ENCODE peak calls at places on chromosomes 6 and 20, in nine cellular contexts. K, S, L, Z, A, P, E, X and B are unnamed samples.

GRCh38 chr6:4512101-4512500 is 264.1 kb upstream of the CDYL start:
- DNase-seq in S (no peak), Z (no peak), A (no peak), P (no peak), X (no peak), L (no peak), E (no peak), K (no peak), B (no peak)

GRCh38 chr6:108959972-108960582 is 111.9 kb downstream of the ARMC2 start:
- DNase-seq in L (no peak), E (no peak), S (no peak), K (no peak), P (no peak), Z (no peak), X (no peak), A (peak), B (no peak)

GRCh38 chr6:109834131-109834530 is 143.0 kb downstream of the FIG4 start:
- DNase-seq in Z (no peak), E (peak), P (no peak), K (no peak), A (no peak), S (no peak), X (no peak), L (no peak), B (no peak)

GRCh38 chr20:31700747-31701146 is 21.9 kb downstream of the BCL2L1 start:
- DNase-seq in A (no peak), K (no peak), L (no peak), E (no peak), S (no peak), X (no peak), Z (no peak), P (no peak), B (no peak)

GRCh38 chr20:52493177-52493711 is 301.7 kb upstream of the ZFP64 start:
- DNase-seq in K (no peak), E (peak), S (no peak), P (no peak), X (no peak), L (no peak), Z (no peak), A (no peak), B (peak)

GRCh38 chr6:127902933-127903332 is 2.1 kb upstream of the THEMIS start:
- DNase-seq in P (no peak), L (no peak), Z (no peak), X (no peak), E (no peak), A (no peak), K (no peak), S (no peak), B (peak)

GRCh38 chr6:14031516-14031915 is 86.1 kb upstream of the CD83 start:
- DNase-seq in E (peak), L (no peak), K (no peak), A (no peak), X (no peak), S (no peak), P (peak), Z (no peak), B (no peak)

GRCh38 chr6:148273962-148274752 is 68.5 kb upstream of the SASH1 start:
- DNase-seq in Z (no peak), E (peak), X (no peak), P (no peak), L (no peak), A (no peak), S (no peak), K (no peak), B (no peak)

GRCh38 chr6:32906539-32906938 is 34.3 kb downstream of the HLA-DMB start:
- DNase-seq in L (no peak), Z (no peak), K (no peak), X (no peak), E (peak), P (no peak), A (no peak), S (no peak), B (no peak)

GRCh38 chr6:109194770-109195169 is 99.5 kb downstream of the CEP57L1 start:
- DNase-seq in E (no peak), K (no peak), Z (no peak), X (no peak), P (no peak), L (no peak), A (no peak), S (no peak), B (no peak)

GRCh38 chr6:39958947-39959346 is 24.7 kb upstream of the MOCS1 start:
- DNase-seq in S (no peak), L (no peak), P (no peak), E (no peak), A (no peak), X (no peak), K (no peak), Z (no peak), B (no peak)

GRCh38 chr20:4667836-4668235 is 53.9 kb upstream of the PRND start:
- DNase-seq in Z (no peak), X (no peak), K (no peak), S (no peak), P (no peak), E (no peak), A (no peak), L (no peak), B (no peak)

GRCh38 chr6:126195625-126196236 is 144.2 kb upstream of the CENPW start:
- DNase-seq in E (no peak), L (no peak), K (no peak), P (no peak), A (no peak), X (no peak), S (no peak), Z (no peak), B (no peak)

GRCh38 chr6:20315456-20315855 is 86.2 kb upstream of the E2F3 start:
- DNase-seq in P (no peak), A (no peak), S (no peak), Z (no peak), L (no peak), E (no peak), K (no peak), X (no peak), B (no peak)

GRCh38 chr6:95133578-95133977 is 443.8 kb upstream of the MANEA start:
- DNase-seq in L (no peak), X (no peak), E (peak), Z (no peak), P (no peak), S (no peak), K (no peak), A (no peak), B (no peak)

GRCh38 chr20:47334022-47334551 is 22.4 kb downstream of the ZMYND8 start:
- DNase-seq in L (no peak), E (peak), P (peak), A (peak), X (peak), K (no peak), S (peak), Z (no peak), B (no peak)

GRCh38 chr20:28616354-28616753 is 2641.1 kb upstream of the DEFB115 start:
- DNase-seq in A (no peak), P (no peak), K (no peak), S (no peak), E (no peak), X (no peak), L (no peak), Z (no peak), B (no peak)

GRCh38 chr6:142374965-142375733 is 73.3 kb downstream of the ADGRG6 start:
- DNase-seq in K (no peak), L (no peak), P (peak), A (no peak), E (peak), Z (no peak), S (no peak), X (no peak), B (no peak)

GRCh38 chr20:57211949-57212889 is 54.2 kb downstream of the BMP7 start:
- DNase-seq in K (peak), X (no peak), L (peak), A (peak), E (peak), Z (no peak), P (peak), S (peak), B (no peak)

GRCh38 chr6:7235712-7236311 is 77.2 kb downstream of the SSR1 start:
- DNase-seq in X (no peak), K (no peak), Z (no peak), L (no peak), P (no peak), E (no peak), S (peak), A (no peak), B (no peak)

GRCh38 chr20:63466861-63467260 is 5.6 kb downstream of the KCNQ2 start:
- DNase-seq in E (no peak), L (no peak), K (no peak), S (no peak), A (no peak), Z (no peak), X (no peak), P (no peak), B (no peak)

GRCh38 chr6:7896465-7896987 is 14.1 kb downstream of the TXNDC5 start:
- DNase-seq in K (no peak), P (no peak), L (no peak), S (no peak), Z (no peak), A (no peak), X (no peak), E (no peak), B (no peak)

GRCh38 chr6:52362443-52363221 is 681 bp downstream of the PAQR8 start:
- DNase-seq in P (peak), S (peak), L (peak), E (peak), A (peak), X (peak), Z (peak), K (peak), B (no peak)

GRCh38 chr6:153032255-153032882 is 29.9 kb upstream of the MTRF1L start:
- DNase-seq in K (no peak), Z (no peak), L (no peak), S (no peak), A (no peak), X (no peak), E (peak), P (no peak), B (peak)

GRCh38 chr20:43235998-43236397 is 46.3 kb upstream of the PTPRT start:
- DNase-seq in K (no peak), P (no peak), X (no peak), A (no peak), L (no peak), S (no peak), E (no peak), Z (no peak), B (no peak)

GRCh38 chr6:124961784-124962611 is at the start of gene RNF217:
- DNase-seq in Z (no peak), S (peak), K (peak), A (peak), X (peak), P (peak), L (peak), E (peak), B (no peak)

GRCh38 chr6:4812068-4812467 is 35.9 kb downstream of the CDYL start:
- DNase-seq in P (no peak), K (no peak), S (no peak), A (no peak), L (no peak), Z (no peak), X (no peak), E (peak), B (no peak)

GRCh38 chr20:46129955-46130481 is 11.9 kb downstream of the CD40 start:
- DNase-seq in S (no peak), Z (no peak), E (no peak), A (no peak), K (no peak), L (no peak), P (no peak), X (no peak), B (no peak)

GRCh38 chr6:163179061-163179460 is 235.5 kb upstream of the QKI start:
- DNase-seq in S (no peak), L (no peak), X (no peak), E (no peak), P (no peak), A (no peak), Z (no peak), K (no peak), B (no peak)

GRCh38 chr6:28336284-28337024 is 506 bp upstream of the ZSCAN31 start:
- DNase-seq in Z (no peak), E (no peak), P (peak), K (peak), X (no peak), S (peak), A (no peak), L (no peak), B (peak)

GRCh38 chr6:10759884-10760329 is 12.3 kb downstream of the TMEM14B start:
- DNase-seq in S (no peak), Z (no peak), X (no peak), L (no peak), P (peak), E (peak), K (no peak), A (peak), B (no peak)

GRCh38 chr6:16725145-16725864 is 36.0 kb downstream of the ATXN1 start:
- DNase-seq in A (no peak), L (no peak), E (peak), K (no peak), S (no peak), X (no peak), Z (no peak), P (no peak), B (no peak)

GRCh38 chr20:53387983-53388675 is 205.5 kb downstream of the ZNF217 start:
- DNase-seq in Z (no peak), E (no peak), A (no peak), P (no peak), S (no peak), X (no peak), L (no peak), K (no peak), B (peak)

GRCh38 chr6:88538130-88538706 is 372.1 kb upstream of the CNR1 start:
- DNase-seq in S (no peak), E (peak), L (no peak), Z (no peak), X (no peak), K (no peak), P (no peak), A (no peak), B (no peak)

GRCh38 chr6:52925919-52926792 is 16.7 kb upstream of the GSTA3 start:
- DNase-seq in L (no peak), X (no peak), Z (no peak), P (no peak), K (no peak), E (no peak), S (no peak), A (no peak), B (no peak)

GRCh38 chr6:98416027-98416426 is 418.3 kb upstream of the POU3F2 start:
- DNase-seq in Z (no peak), L (no peak), K (no peak), E (no peak), S (no peak), P (no peak), A (no peak), X (no peak), B (no peak)

GRCh38 chr6:116266803-116267202 is 12.9 kb downstream of the TSPYL1 start:
- DNase-seq in S (no peak), X (no peak), L (no peak), E (peak), P (no peak), K (no peak), Z (no peak), A (no peak), B (no peak)

GRCh38 chr6:14166821-14167220 is 49.2 kb downstream of the CD83 start:
- DNase-seq in Z (no peak), S (no peak), K (no peak), E (no peak), P (no peak), X (no peak), A (no peak), L (no peak), B (no peak)

GRCh38 chr6:149897015-149897697 is 757 bp downstream of the RAET1E start:
- DNase-seq in P (peak), K (peak), X (peak), Z (no peak), A (peak), E (peak), S (peak), L (peak), B (no peak)
- H3K4me3 ChIP-seq in P (peak), K (no peak), X (peak), Z (no peak), A (peak), E (peak), S (peak), L (no peak), B (no peak)

GRCh38 chr6:106516629-106517028 is 112.7 kb downstream of the RTN4IP1 start:
- DNase-seq in P (no peak), E (no peak), S (no peak), L (no peak), A (no peak), K (no peak), X (no peak), Z (no peak), B (no peak)
- H3K4me3 ChIP-seq in P (no peak), E (no peak), S (no peak), L (no peak), A (no peak), K (no peak), X (no peak), Z (no peak), B (no peak)

GRCh38 chr6:133889557-133890301 is 816 bp downstream of the TCF21 start:
- DNase-seq in X (no peak), L (peak), E (peak), S (no peak), A (peak), Z (no peak), K (no peak), P (peak), B (no peak)

GRCh38 chr6:133890941-133891813 is 2.3 kb downstream of the TCF21 start:
- DNase-seq in L (peak), Z (no peak), E (peak), K (peak), P (peak), X (no peak), S (peak), A (peak), B (no peak)

GRCh38 chr6:133886104-133886503 is 2.8 kb upstream of the TCF21 start:
- DNase-seq in X (no peak), E (no peak), K (no peak), P (peak), L (no peak), Z (no peak), A (no peak), S (no peak), B (no peak)

GRCh38 chr6:133888931-133889556 is at the start of gene TCF21:
- DNase-seq in L (peak), E (peak), K (peak), P (peak), A (peak), X (no peak), Z (no peak), S (peak), B (no peak)

DNA sequence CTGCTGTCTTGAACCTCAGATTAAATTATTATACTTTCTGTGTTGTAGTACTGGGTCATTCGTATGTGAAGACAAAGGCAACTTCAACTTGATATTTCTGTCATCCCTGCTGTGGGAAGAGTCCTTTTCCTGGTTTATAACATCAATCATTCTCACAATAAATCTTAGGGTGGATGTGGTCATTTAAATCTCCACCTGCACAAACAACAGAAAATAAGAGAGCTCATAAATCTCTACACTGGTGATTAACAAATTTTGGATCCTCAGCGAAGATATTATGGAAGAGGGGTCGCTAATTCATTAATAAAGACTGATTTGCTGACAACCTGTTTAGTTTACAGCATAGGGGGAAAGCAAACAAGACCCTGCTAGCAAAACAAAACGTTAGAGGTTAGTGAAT is 1.4 kb upstream of the TCF21 start:
- DNase-seq in A (no peak), L (no peak), E (no peak), X (no peak), S (no peak), Z (no peak), K (no peak), P (no peak), B (no peak)
- H3K4me3 ChIP-seq in A (no peak), L (no peak), E (no peak), X (no peak), S (no peak), Z (no peak), K (no peak), P (peak), B (no peak)

GRCh38 chr6:73747293-73747692 is 51.3 kb downstream of the CD109 start:
- DNase-seq in P (no peak), E (no peak), K (no peak), Z (no peak), X (no peak), A (no peak), L (no peak), S (no peak), B (no peak)

GRCh38 chr6:73752943-73753342 is 56.9 kb downstream of the CD109 start:
- DNase-seq in E (no peak), A (no peak), Z (no peak), S (no peak), P (no peak), X (no peak), K (no peak), L (no peak), B (no peak)
- H3K4me3 ChIP-seq in E (no peak), A (no peak), Z (no peak), S (no peak), P (no peak), X (no peak), K (no peak), L (no peak), B (no peak)

GRCh38 chr6:138569554-138569953 is 70.3 kb upstream of the NHSL1 start:
- DNase-seq in P (no peak), Z (no peak), E (no peak), K (no peak), L (no peak), X (no peak), S (no peak), A (no peak), B (no peak)
- H3K4me3 ChIP-seq in P (no peak), Z (no peak), E (no peak), K (no peak), L (no peak), X (no peak), S (no peak), A (no peak), B (no peak)

GRCh38 chr6:30873137-30873640 is 11.1 kb upstream of the DDR1 start:
- DNase-seq in K (no peak), L (no peak), Z (no peak), E (no peak), S (no peak), P (no peak), X (no peak), A (no peak), B (no peak)

GRCh38 chr6:30876039-30876730 is 8.1 kb upstream of the DDR1 start:
- DNase-seq in A (no peak), K (no peak), X (no peak), L (no peak), S (no peak), Z (no peak), P (peak), E (peak), B (no peak)

GRCh38 chr6:30875244-30876038 is 8.9 kb upstream of the DDR1 start:
- DNase-seq in A (no peak), Z (no peak), S (no peak), E (no peak), P (no peak), L (no peak), K (no peak), X (no peak), B (no peak)

GRCh38 chr6:30870546-30870945 is 13.8 kb upstream of the DDR1 start:
- DNase-seq in P (no peak), A (no peak), Z (no peak), L (no peak), S (no peak), X (no peak), E (no peak), K (no peak), B (peak)

GRCh38 chr6:30871592-30872183 is 12.6 kb upstream of the DDR1 start:
- DNase-seq in X (no peak), L (no peak), P (no peak), S (no peak), E (no peak), K (no peak), Z (no peak), A (no peak), B (no peak)
- H3K4me3 ChIP-seq in X (no peak), L (no peak), P (no peak), S (no peak), E (no peak), K (no peak), Z (no peak), A (no peak), B (no peak)